ENCODE peak calls at places on chromosomes 13 and 19, in seven cellular contexts. T, B, A, P, M, K and R are unnamed samples.

GRCh38 chr13:101514695-101515275 is 62.3 kb downstream of the ITGBL1 start:
- DNase-seq in M (no peak), P (no peak), K (no peak), A (peak), T (no peak), B (peak), R (no peak)

GRCh38 chr13:73661066-73661465 is 473.1 kb downstream of the KLF12 start:
- DNase-seq in B (no peak), K (no peak), A (no peak), P (no peak), M (no peak), T (no peak), R (no peak)

GRCh38 chr13:33057019-33057785 is 41.0 kb downstream of the KL start:
- DNase-seq in M (no peak), T (no peak), P (peak), K (no peak), B (peak), A (no peak), R (no peak)

GRCh38 chr19:9808855-9809646 is 9.8 kb downstream of the FBXL12 start:
- DNase-seq in P (no peak), A (no peak), T (no peak), B (no peak), M (no peak), K (peak), R (no peak)

GRCh38 chr13:42377640-42378382 is 105.9 kb downstream of the AKAP11 start:
- DNase-seq in P (no peak), K (no peak), T (no peak), B (no peak), M (no peak), A (no peak), R (peak)

GRCh38 chr19:48102870-48103751 is 7.5 kb downstream of the PLA2G4C start:
- DNase-seq in K (peak), M (no peak), B (peak), A (no peak), T (no peak), P (no peak), R (no peak)

GRCh38 chr13:28636078-28636477 is 22.9 kb upstream of the POMP start:
- DNase-seq in K (no peak), P (no peak), T (no peak), B (peak), M (no peak), A (no peak), R (no peak)

GRCh38 chr19:1455002-1455335 is 5.0 kb downstream of the APC2 start:
- DNase-seq in P (no peak), M (no peak), A (no peak), K (no peak), T (no peak), B (no peak), R (no peak)

GRCh38 chr13:40486518-40487163 is 179.8 kb downstream of the FOXO1 start:
- DNase-seq in T (no peak), B (no peak), A (no peak), P (no peak), K (no peak), M (no peak), R (no peak)

GRCh38 chr13:49098771-49099512 is 121.2 kb upstream of the MLNR start:
- DNase-seq in B (peak), K (no peak), P (no peak), M (no peak), A (no peak), T (no peak), R (no peak)

GRCh38 chr19:15378529-15379082 is 981 bp downstream of the AKAP8 start:
- DNase-seq in A (no peak), T (no peak), M (no peak), B (peak), K (peak), P (peak), R (no peak)